ENCODE peak calls at places on chromosomes 2 and 18, in nine cellular contexts. R is EH; V is GM04504; D is stimulated activated naive CD8-positive, alpha-beta T cell treated with anti-CD3 and anti-CD28 coated beads, Interleukin-15, Interleukin-2, amounts not matched to agents 100 U/mL and 50 U/mL, for 24 hours; K is cardiac fibroblast; B is body of pancreas; Q is HS-5; N is hippocampal formation; O is M059J. C is an unnamed sample.

GRCh38 chr2:142877265-142877756 is at the start of gene KYNU:
- DNase-seq in R (no peak), V (no peak), D (no peak), K (peak; percentile 54), B (no peak), Q (no peak), N (no peak), O (peak; percentile 54), C (no peak)

GRCh38 chr2:103435010-103435409 is 673.2 kb downstream of the TMEM182 start:
- DNase-seq in R (no peak), V (no peak), D (no peak), K (peak; percentile 33), B (no peak), Q (no peak), N (no peak), O (no peak), C (no peak)

GRCh38 chr2:29459445-29460179 is 344.4 kb downstream of the CLIP4 start:
- DNase-seq in R (peak; percentile 83), V (peak; percentile 47), D (no peak), K (peak; percentile 84), B (no peak), Q (peak; percentile 65), N (no peak), O (peak; percentile 74), C (no peak)

GRCh38 chr18:3703732-3704176 is 253.8 kb downstream of the TGIF1 start:
- DNase-seq in R (peak; percentile 72), V (peak; percentile 23), D (peak; percentile 23), K (peak; percentile 79), B (peak; percentile 62), Q (peak; percentile 8), N (peak; percentile 29), O (peak; percentile 56), C (peak; percentile 8)

GRCh38 chr2:109607766-109608165 is 6.0 kb downstream of the SEPTIN10 start:
- DNase-seq in R (peak; percentile 55), V (no peak), D (no peak), K (peak; percentile 41), B (no peak), Q (no peak), N (no peak), O (peak; percentile 40), C (no peak)

GRCh38 chr2:36413218-36413617 is 57.6 kb downstream of the CRIM1 start:
- DNase-seq in R (peak; percentile 77), V (no peak), D (no peak), K (peak; percentile 70), B (no peak), Q (no peak), N (no peak), O (no peak), C (no peak)

GRCh38 chr2:57516740-57517340 is 529.8 kb upstream of the VRK2 start:
- DNase-seq in R (peak; percentile 59), V (peak; percentile 19), D (no peak), K (peak; percentile 71), B (no peak), Q (peak; percentile 26), N (no peak), O (peak; percentile 49), C (no peak)

GRCh38 chr2:233807215-233807865 is 29.2 kb downstream of the MROH2A start:
- DNase-seq in R (no peak), V (no peak), D (no peak), K (no peak), B (no peak), Q (no peak), N (no peak), O (no peak), C (no peak)

GRCh38 chr2:238104071-238104511 is 4.0 kb downstream of the ESPNL start:
- DNase-seq in R (no peak), V (no peak), D (no peak), K (no peak), B (peak; percentile 7), Q (no peak), N (no peak), O (no peak), C (no peak)

GRCh38 chr2:23385351-23385747 is 370 bp downstream of the KLHL29 start:
- DNase-seq in R (peak; percentile 67), V (no peak), D (peak; percentile 32), K (peak; percentile 54), B (peak; percentile 23), Q (no peak), N (peak; percentile 45), O (peak; percentile 48), C (peak; percentile 12)

GRCh38 chr18:5890606-5891360 is 4.5 kb downstream of the TMEM200C start:
- DNase-seq in R (no peak), V (no peak), D (peak; percentile 52), K (no peak), B (peak; percentile 49), Q (no peak), N (peak; percentile 26), O (no peak), C (peak; percentile 5)

GRCh38 chr2:154391051-154391450 is 307.4 kb upstream of the KCNJ3 start:
- DNase-seq in R (no peak), V (no peak), D (no peak), K (no peak), B (no peak), Q (no peak), N (no peak), O (no peak), C (no peak)

GRCh38 chr2:205427112-205427511 is 255.2 kb upstream of the NRP2 start:
- DNase-seq in R (peak; percentile 73), V (no peak), D (no peak), K (peak; percentile 81), B (no peak), Q (peak; percentile 41), N (no peak), O (no peak), C (no peak)

GRCh38 chr2:37337636-37338280 is 6.7 kb upstream of the QPCT start:
- DNase-seq in R (no peak), V (no peak), D (no peak), K (no peak), B (no peak), Q (no peak), N (no peak), O (peak; percentile 13), C (no peak)